ENCODE peak calls at places on chromosome 5, in seven cellular contexts. One of them, this sample, is unnamed.

GRCh38 chr5:132557425-132557805 is 638 bp downstream of the RAD50 start:
- ATAC-seq in PC-3: peak; percentile 76
- ATAC-seq in psoas muscle: peak; percentile 73
- ATAC-seq in heart right ventricle: peak; percentile 71
- ATAC-seq in heart left ventricle: peak; percentile 18
- ATAC-seq in upper lobe of right lung: peak; percentile 78
- ATAC-seq in CD4-positive, CD25-positive, alpha-beta regulatory T cell: no peak
- ATAC-seq in this sample: peak; percentile 44

GRCh38 chr5:155282503-155283107 is 269.1 kb downstream of the KIF4B start:
- ATAC-seq in PC-3: no peak
- ATAC-seq in psoas muscle: no peak
- ATAC-seq in upper lobe of right lung: no peak
- ATAC-seq in heart right ventricle: no peak
- ATAC-seq in heart left ventricle: no peak
- ATAC-seq in CD4-positive, CD25-positive, alpha-beta regulatory T cell: no peak
- ATAC-seq in this sample: no peak

GRCh38 chr5:5700549-5700948 is 278.1 kb downstream of the ICE1 start:
- ATAC-seq in psoas muscle: no peak
- ATAC-seq in PC-3: no peak
- ATAC-seq in heart left ventricle: no peak
- ATAC-seq in heart right ventricle: no peak
- ATAC-seq in CD4-positive, CD25-positive, alpha-beta regulatory T cell: no peak
- ATAC-seq in upper lobe of right lung: no peak
- ATAC-seq in this sample: no peak

GRCh38 chr5:34488984-34489383 is 167.1 kb upstream of the RAI14 start:
- ATAC-seq in CD4-positive, CD25-positive, alpha-beta regulatory T cell: no peak
- ATAC-seq in heart right ventricle: no peak
- ATAC-seq in upper lobe of right lung: no peak
- ATAC-seq in PC-3: no peak
- ATAC-seq in psoas muscle: no peak
- ATAC-seq in heart left ventricle: no peak
- ATAC-seq in this sample: no peak

GRCh38 chr5:167217097-167217743 is 1074.2 kb upstream of the WWC1 start:
- ATAC-seq in PC-3: no peak
- ATAC-seq in heart left ventricle: no peak
- ATAC-seq in upper lobe of right lung: no peak
- ATAC-seq in heart right ventricle: no peak
- ATAC-seq in CD4-positive, CD25-positive, alpha-beta regulatory T cell: no peak
- ATAC-seq in psoas muscle: no peak
- ATAC-seq in this sample: no peak

GRCh38 chr5:177339107-177339638 is 12.3 kb downstream of the LMAN2 start:
- ATAC-seq in CD4-positive, CD25-positive, alpha-beta regulatory T cell: no peak
- ATAC-seq in upper lobe of right lung: peak; percentile 39
- ATAC-seq in psoas muscle: no peak
- ATAC-seq in heart right ventricle: no peak
- ATAC-seq in PC-3: peak; percentile 48
- ATAC-seq in heart left ventricle: no peak
- ATAC-seq in this sample: no peak

GRCh38 chr5:176365663-176366574 is 632 bp downstream of the ARL10 start:
- ATAC-seq in CD4-positive, CD25-positive, alpha-beta regulatory T cell: no peak
- ATAC-seq in PC-3: no peak
- ATAC-seq in upper lobe of right lung: peak; percentile 27
- ATAC-seq in heart right ventricle: peak; percentile 37
- ATAC-seq in psoas muscle: peak; percentile 1
- ATAC-seq in heart left ventricle: no peak
- ATAC-seq in this sample: peak; percentile 32

GRCh38 chr5:122141751-122142150 is 12.4 kb downstream of the ZNF474 start:
- ATAC-seq in PC-3: no peak
- ATAC-seq in heart right ventricle: no peak
- ATAC-seq in psoas muscle: no peak
- ATAC-seq in upper lobe of right lung: no peak
- ATAC-seq in CD4-positive, CD25-positive, alpha-beta regulatory T cell: no peak
- ATAC-seq in heart left ventricle: no peak
- ATAC-seq in this sample: no peak

GRCh38 chr5:135456238-135457099 is 4.3 kb upstream of the TIFAB start:
- ATAC-seq in psoas muscle: peak; percentile 57
- ATAC-seq in heart right ventricle: peak; percentile 68
- ATAC-seq in PC-3: peak; percentile 46
- ATAC-seq in CD4-positive, CD25-positive, alpha-beta regulatory T cell: peak; percentile 23
- ATAC-seq in heart left ventricle: peak; percentile 16
- ATAC-seq in upper lobe of right lung: peak; percentile 84
- ATAC-seq in this sample: peak; percentile 72

GRCh38 chr5:107313098-107313497 is 357.6 kb downstream of the EFNA5 start:
- ATAC-seq in psoas muscle: no peak
- ATAC-seq in heart right ventricle: no peak
- ATAC-seq in CD4-positive, CD25-positive, alpha-beta regulatory T cell: no peak
- ATAC-seq in PC-3: no peak
- ATAC-seq in upper lobe of right lung: no peak
- ATAC-seq in heart left ventricle: no peak
- ATAC-seq in this sample: no peak

GRCh38 chr5:109900453-109900852 is 210.7 kb downstream of the MAN2A1 start:
- ATAC-seq in heart left ventricle: no peak
- ATAC-seq in CD4-positive, CD25-positive, alpha-beta regulatory T cell: no peak
- ATAC-seq in heart right ventricle: no peak
- ATAC-seq in upper lobe of right lung: no peak
- ATAC-seq in psoas muscle: no peak
- ATAC-seq in PC-3: no peak
- ATAC-seq in this sample: no peak

GRCh38 chr5:142654578-142655042 is 31.3 kb downstream of the FGF1 start:
- ATAC-seq in CD4-positive, CD25-positive, alpha-beta regulatory T cell: no peak
- ATAC-seq in psoas muscle: no peak
- ATAC-seq in upper lobe of right lung: no peak
- ATAC-seq in heart right ventricle: peak; percentile 39
- ATAC-seq in heart left ventricle: no peak
- ATAC-seq in PC-3: peak; percentile 37
- ATAC-seq in this sample: no peak

GRCh38 chr5:59351076-59351794 is 542.3 kb downstream of the PDE4D start:
- ATAC-seq in heart left ventricle: peak; percentile 90
- ATAC-seq in upper lobe of right lung: no peak
- ATAC-seq in PC-3: no peak
- ATAC-seq in CD4-positive, CD25-positive, alpha-beta regulatory T cell: no peak
- ATAC-seq in psoas muscle: peak; percentile 87
- ATAC-seq in heart right ventricle: peak; percentile 84
- ATAC-seq in this sample: peak; percentile 83

GRCh38 chr5:45335978-45336377 is 360.2 kb downstream of the HCN1 start:
- ATAC-seq in psoas muscle: no peak
- ATAC-seq in heart right ventricle: peak; percentile 87
- ATAC-seq in CD4-positive, CD25-positive, alpha-beta regulatory T cell: no peak
- ATAC-seq in upper lobe of right lung: no peak
- ATAC-seq in PC-3: no peak
- ATAC-seq in heart left ventricle: no peak
- ATAC-seq in this sample: no peak

GRCh38 chr5:143041972-143042770 is 272.0 kb downstream of the ARHGAP26 start:
- ATAC-seq in PC-3: peak; percentile 60
- ATAC-seq in CD4-positive, CD25-positive, alpha-beta regulatory T cell: no peak
- ATAC-seq in psoas muscle: peak; percentile 94
- ATAC-seq in heart right ventricle: peak; percentile 85
- ATAC-seq in heart left ventricle: peak; percentile 89
- ATAC-seq in upper lobe of right lung: peak; percentile 84
- ATAC-seq in this sample: no peak

DNA sequence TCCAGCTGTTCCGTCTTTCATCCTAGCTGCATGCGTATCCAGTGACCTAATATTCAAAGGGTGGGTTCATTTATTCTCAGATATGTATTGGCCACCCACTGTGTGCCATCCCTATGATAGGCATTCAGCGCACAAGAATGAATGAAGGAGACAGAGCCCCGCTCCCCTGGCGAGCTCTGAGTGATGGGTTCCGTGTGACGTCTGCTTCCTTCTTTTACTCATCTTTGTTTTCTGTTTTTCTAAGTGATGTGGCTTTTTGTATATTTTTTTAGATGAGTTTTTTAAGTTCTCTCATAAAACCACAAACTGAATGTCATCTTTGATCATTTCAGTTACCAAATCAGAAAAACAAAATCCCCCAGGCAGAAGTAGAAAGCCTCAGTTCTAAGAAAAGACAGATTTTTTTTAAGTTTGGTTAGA is 168.3 kb upstream of the OTULINL start:
- ATAC-seq in CD4-positive, CD25-positive, alpha-beta regulatory T cell: peak; percentile 71
- ATAC-seq in upper lobe of right lung: no peak
- ATAC-seq in psoas muscle: no peak
- ATAC-seq in PC-3: no peak
- ATAC-seq in heart left ventricle: no peak
- ATAC-seq in heart right ventricle: no peak
- ATAC-seq in this sample: no peak
- H3K27ac ChIP-seq in CD4-positive, CD25-positive, alpha-beta regulatory T cell: peak overlapping the region; percentile 90
- H3K27ac ChIP-seq in upper lobe of right lung: no peak overlapping the region
- H3K27ac ChIP-seq in psoas muscle: no peak overlapping the region
- H3K27ac ChIP-seq in PC-3: no peak overlapping the region
- H3K27ac ChIP-seq in heart left ventricle: no peak overlapping the region
- H3K27ac ChIP-seq in heart right ventricle: no peak overlapping the region
- H3K27ac ChIP-seq in this sample: no peak overlapping the region

GRCh38 chr5:74657165-74657564 is 16.6 kb upstream of the ENC1 start:
- ATAC-seq in PC-3: no peak
- ATAC-seq in upper lobe of right lung: no peak
- ATAC-seq in heart left ventricle: no peak
- ATAC-seq in heart right ventricle: peak; percentile 77
- ATAC-seq in CD4-positive, CD25-positive, alpha-beta regulatory T cell: no peak
- ATAC-seq in psoas muscle: no peak
- ATAC-seq in this sample: no peak
- H3K27ac ChIP-seq in PC-3: no peak overlapping the region
- H3K27ac ChIP-seq in upper lobe of right lung: no peak overlapping the region
- H3K27ac ChIP-seq in heart left ventricle: no peak overlapping the region
- H3K27ac ChIP-seq in heart right ventricle: no peak overlapping the region
- H3K27ac ChIP-seq in CD4-positive, CD25-positive, alpha-beta regulatory T cell: no peak overlapping the region
- H3K27ac ChIP-seq in psoas muscle: no peak overlapping the region
- H3K27ac ChIP-seq in this sample: no peak overlapping the region

GRCh38 chr5:31731710-31732301 is 92.9 kb downstream of the PDZD2 start:
- ATAC-seq in heart right ventricle: no peak
- ATAC-seq in psoas muscle: no peak
- ATAC-seq in PC-3: no peak
- ATAC-seq in upper lobe of right lung: no peak
- ATAC-seq in heart left ventricle: no peak
- ATAC-seq in CD4-positive, CD25-positive, alpha-beta regulatory T cell: no peak
- ATAC-seq in this sample: no peak

GRCh38 chr5:31733365-31733764 is 94.4 kb downstream of the PDZD2 start:
- ATAC-seq in heart right ventricle: peak; percentile 74
- ATAC-seq in heart left ventricle: peak; percentile 63
- ATAC-seq in CD4-positive, CD25-positive, alpha-beta regulatory T cell: no peak
- ATAC-seq in PC-3: no peak
- ATAC-seq in upper lobe of right lung: no peak
- ATAC-seq in psoas muscle: peak; percentile 63
- ATAC-seq in this sample: no peak

GRCh38 chr5:31731016-31731415 is 92.1 kb downstream of the PDZD2 start:
- ATAC-seq in heart right ventricle: no peak
- ATAC-seq in heart left ventricle: peak; percentile 38
- ATAC-seq in CD4-positive, CD25-positive, alpha-beta regulatory T cell: no peak
- ATAC-seq in psoas muscle: no peak
- ATAC-seq in PC-3: no peak
- ATAC-seq in upper lobe of right lung: no peak
- ATAC-seq in this sample: no peak

GRCh38 chr5:31738199-31738598 is 99.3 kb downstream of the PDZD2 start:
- ATAC-seq in CD4-positive, CD25-positive, alpha-beta regulatory T cell: no peak
- ATAC-seq in upper lobe of right lung: no peak
- ATAC-seq in PC-3: no peak
- ATAC-seq in psoas muscle: peak; percentile 78
- ATAC-seq in heart right ventricle: peak; percentile 57
- ATAC-seq in heart left ventricle: peak; percentile 67
- ATAC-seq in this sample: no peak

DNA sequence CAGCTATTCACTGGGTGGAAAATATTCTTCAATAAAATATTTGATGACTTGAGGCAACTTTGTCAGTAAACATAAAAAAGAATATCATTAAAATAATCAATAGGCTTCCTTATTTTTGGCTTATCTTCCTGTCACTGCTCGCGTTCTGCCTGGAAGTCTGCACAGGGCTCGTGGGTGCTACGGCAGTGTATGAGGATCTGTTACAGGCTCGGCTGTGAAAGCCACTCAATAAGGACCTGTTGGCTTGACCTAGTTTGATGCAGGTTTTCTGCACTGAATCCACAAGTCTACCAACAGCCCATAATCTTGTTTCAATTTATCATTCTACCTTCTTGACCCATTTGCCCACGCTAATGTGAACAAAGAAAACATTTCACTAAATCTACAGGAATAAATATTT is 97.2 kb downstream of the PDZD2 start:
- ATAC-seq in psoas muscle: no peak
- ATAC-seq in heart right ventricle: no peak
- ATAC-seq in heart left ventricle: no peak
- ATAC-seq in upper lobe of right lung: no peak
- ATAC-seq in PC-3: no peak
- ATAC-seq in CD4-positive, CD25-positive, alpha-beta regulatory T cell: no peak
- ATAC-seq in this sample: no peak
- H3K27ac ChIP-seq in psoas muscle: no peak overlapping the region
- H3K27ac ChIP-seq in heart right ventricle: no peak overlapping the region
- H3K27ac ChIP-seq in heart left ventricle: no peak overlapping the region
- H3K27ac ChIP-seq in upper lobe of right lung: no peak overlapping the region
- H3K27ac ChIP-seq in PC-3: no peak overlapping the region
- H3K27ac ChIP-seq in CD4-positive, CD25-positive, alpha-beta regulatory T cell: no peak overlapping the region
- H3K27ac ChIP-seq in this sample: no peak overlapping the region

DNA sequence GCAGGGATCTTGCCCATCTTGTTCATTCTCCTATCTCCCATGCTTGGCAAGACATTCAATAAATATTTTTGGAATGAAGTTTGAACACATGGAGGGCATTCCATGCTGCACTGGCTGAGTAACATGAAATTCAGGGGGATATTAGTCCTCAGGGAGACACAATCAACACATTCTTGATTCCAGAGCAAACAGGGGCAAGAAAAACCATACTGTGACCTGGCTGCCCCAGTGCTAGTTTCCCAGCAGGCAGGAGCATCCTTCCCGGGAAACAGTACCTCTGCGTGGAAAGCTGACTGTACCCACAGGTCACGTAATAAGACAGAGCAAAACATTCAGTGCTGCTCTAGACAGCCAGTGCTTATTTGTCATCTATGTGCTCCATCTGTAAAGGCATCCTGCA is 66.3 kb upstream of the SPOCK1 start:
- ATAC-seq in CD4-positive, CD25-positive, alpha-beta regulatory T cell: no peak
- ATAC-seq in heart left ventricle: no peak
- ATAC-seq in PC-3: no peak
- ATAC-seq in psoas muscle: no peak
- ATAC-seq in heart right ventricle: no peak
- ATAC-seq in upper lobe of right lung: no peak
- ATAC-seq in this sample: no peak
- H3K27ac ChIP-seq in CD4-positive, CD25-positive, alpha-beta regulatory T cell: no peak overlapping the region
- H3K27ac ChIP-seq in heart left ventricle: no peak overlapping the region
- H3K27ac ChIP-seq in PC-3: no peak overlapping the region
- H3K27ac ChIP-seq in psoas muscle: no peak overlapping the region
- H3K27ac ChIP-seq in heart right ventricle: peak overlapping the region; percentile 53
- H3K27ac ChIP-seq in upper lobe of right lung: no peak overlapping the region
- H3K27ac ChIP-seq in this sample: no peak overlapping the region

DNA sequence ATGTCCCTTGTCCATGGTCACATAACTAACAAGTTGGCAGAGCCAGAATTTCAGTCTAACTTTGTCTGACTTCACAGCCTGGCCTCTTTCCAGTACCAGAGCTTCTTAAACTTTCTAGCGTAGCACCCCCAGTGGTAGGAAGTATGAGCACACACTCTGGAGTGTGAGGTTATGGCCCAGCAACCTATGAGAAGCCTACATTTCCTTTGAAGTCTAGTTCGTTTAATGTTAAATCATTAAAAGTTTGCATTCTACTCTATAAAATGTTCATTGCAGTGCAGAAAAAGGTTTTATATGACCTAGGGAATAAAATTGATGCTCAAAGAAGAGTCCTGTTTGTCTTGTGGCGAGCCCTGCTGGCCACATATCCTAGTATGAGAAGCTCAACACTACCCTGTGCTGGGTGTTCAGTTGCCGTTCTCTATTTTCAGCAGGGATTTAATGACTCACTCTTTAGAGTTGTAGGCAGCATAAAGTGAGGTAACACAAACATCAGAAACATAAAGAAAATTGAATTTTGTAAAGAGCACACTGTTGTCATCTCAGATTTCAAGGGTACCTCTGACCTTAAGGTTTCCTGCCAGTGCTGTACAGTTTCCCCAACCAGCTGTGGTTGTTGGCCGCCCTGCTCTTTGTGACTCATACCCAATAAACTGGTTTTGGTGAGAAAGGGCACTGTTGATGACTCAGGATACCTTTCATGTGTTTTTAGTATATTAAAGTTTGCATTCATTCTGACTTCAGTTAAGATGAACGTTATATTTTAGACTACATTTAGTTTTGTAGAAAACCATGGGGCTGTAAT is 14.3 kb downstream of the MCCC2 start:
- ATAC-seq in upper lobe of right lung: peak; percentile 90
- ATAC-seq in CD4-positive, CD25-positive, alpha-beta regulatory T cell: peak; percentile 93
- ATAC-seq in heart left ventricle: peak; percentile 84
- ATAC-seq in PC-3: peak; percentile 96
- ATAC-seq in heart right ventricle: peak; percentile 91
- ATAC-seq in psoas muscle: peak; percentile 91
- ATAC-seq in this sample: no peak
- H3K27ac ChIP-seq in upper lobe of right lung: no peak overlapping the region
- H3K27ac ChIP-seq in CD4-positive, CD25-positive, alpha-beta regulatory T cell: peak overlapping the region; percentile 84
- H3K27ac ChIP-seq in heart left ventricle: peak overlapping the region; percentile 59
- H3K27ac ChIP-seq in PC-3: peak overlapping the region; percentile 90
- H3K27ac ChIP-seq in heart right ventricle: peak overlapping the region; percentile 83
- H3K27ac ChIP-seq in psoas muscle: peak overlapping the region; percentile 20
- H3K27ac ChIP-seq in this sample: no peak overlapping the region

This sample was measured in gastroesophageal sphincter.